ENCODE peak calls at places on chromosomes 4 and X, in eight cellular contexts. C is HS-5; I is colonic mucosa; V is activated naive CD4-positive, alpha-beta T cell; T is Calu3; B is ecto neural progenitor cell; D is AG08395; N is activated T-helper 1 cell treated with anti-CD3 and anti-CD28 coated beads, Interleukin-12 subunit alpha, Interleukin-12 subunit beta, Interleukin-2, Interleukin-4 antibody, amounts not matched to agents 30 ng/mL and 10 ng/mL and 1 ng/mL, durations not matched to agents 14 hours and 24 hours and 36 hours. A is an unnamed sample.

GRCh38 chr4:107888237-107888636 is 43.1 kb upstream of the CYP2U1 start:
- DNase-seq in N (no peak), C (no peak), V (no peak), B (no peak), D (no peak), T (no peak), I (no peak), A (no peak)

GRCh38 chrX:139739138-139739537 is 31.2 kb upstream of the MCF2 start:
- DNase-seq in N (no peak), V (no peak), I (no peak), T (no peak), B (no peak), C (no peak), D (peak), A (peak)

GRCh38 chr4:147207941-147208340 is 262.3 kb upstream of the TTC29 start:
- DNase-seq in V (no peak), I (no peak), N (no peak), D (no peak), C (peak), T (no peak), B (no peak), A (no peak)

GRCh38 chrX:53093748-53094583 is at the start of gene KANTR:
- DNase-seq in D (peak), C (peak), I (peak), B (peak), T (peak), N (peak), V (peak), A (peak)

GRCh38 chr4:138835833-138836521 is 179.6 kb upstream of the NOCT start:
- DNase-seq in V (no peak), N (no peak), T (peak), I (peak), C (no peak), B (no peak), D (no peak), A (no peak)

GRCh38 chr4:94934864-94935263 is 177.1 kb downstream of the BMPR1B start:
- DNase-seq in C (peak), N (no peak), B (no peak), I (no peak), V (no peak), T (no peak), D (no peak), A (no peak)

GRCh38 chr4:780730-781492 is 45.0 kb downstream of the CPLX1 start:
- DNase-seq in I (peak), T (no peak), C (no peak), D (no peak), V (no peak), B (no peak), N (no peak), A (no peak)

GRCh38 chrX:130028196-130028595 is 45.8 kb downstream of the BCORL1 start:
- DNase-seq in N (peak), D (peak), I (peak), C (peak), B (no peak), V (peak), T (peak), A (peak)

GRCh38 chr4:183721207-183722081 is 62.4 kb downstream of the TRAPPC11 start:
- DNase-seq in V (no peak), T (peak), I (peak), N (peak), D (peak), C (no peak), B (peak), A (no peak)

GRCh38 chr4:156765277-156765676 is 206.3 kb downstream of the PDGFC start:
- DNase-seq in I (no peak), B (no peak), T (no peak), C (no peak), N (no peak), V (no peak), D (no peak), A (no peak)

GRCh38 chr4:153022233-153022632 is 86.1 kb downstream of the FHDC1 start:
- DNase-seq in N (no peak), V (no peak), B (no peak), D (no peak), I (peak), C (no peak), T (no peak), A (no peak)

GRCh38 chrX:45385767-45386166 is 185.1 kb upstream of the DIPK2B start:
- DNase-seq in V (no peak), T (no peak), I (no peak), C (peak), N (no peak), B (no peak), D (peak), A (no peak)

GRCh38 chrX:12974217-12974796 is 603 bp upstream of the TMSB4X start:
- DNase-seq in T (peak), I (peak), V (peak), N (no peak), D (peak), C (no peak), B (peak), A (no peak)

GRCh38 chr4:182240161-182241130 is 2.8 kb upstream of the TENM3 start:
- DNase-seq in B (peak), T (no peak), N (no peak), C (peak), D (peak), I (no peak), V (no peak), A (peak)

GRCh38 chrX:5876984-5877655 is 351.5 kb downstream of the NLGN4X start:
- DNase-seq in I (no peak), C (no peak), N (no peak), T (no peak), V (no peak), D (peak), B (no peak), A (no peak)

GRCh38 chr4:129322947-129323346 is 227.0 kb downstream of the C4orf33 start:
- DNase-seq in D (no peak), I (no peak), T (no peak), V (no peak), N (no peak), C (no peak), B (no peak), A (no peak)

GRCh38 chrX:48569958-48570357 is 4.3 kb upstream of the RBM3 start:
- DNase-seq in D (peak), V (no peak), C (no peak), I (no peak), N (no peak), B (no peak), T (no peak), A (no peak)

GRCh38 chrX:63686878-63687714 is 97.9 kb downstream of the ARHGEF9 start:
- DNase-seq in B (peak), T (peak), C (peak), D (peak), N (no peak), I (no peak), V (no peak), A (peak)

GRCh38 chr4:183130328-183131155 is 31.5 kb downstream of the WWC2 start:
- DNase-seq in I (no peak), C (no peak), B (no peak), N (no peak), D (no peak), V (no peak), T (peak), A (no peak)

GRCh38 chr4:138451264-138451663 is 209.1 kb upstream of the SLC7A11 start:
- DNase-seq in C (no peak), D (no peak), V (no peak), B (no peak), N (no peak), T (no peak), I (no peak), A (no peak)

GRCh38 chr4:8254076-8254475 is 15.5 kb upstream of the HTRA3 start:
- DNase-seq in C (no peak), D (no peak), T (no peak), I (no peak), V (no peak), N (no peak), B (no peak), A (no peak)

GRCh38 chrX:3728454-3728853 is 15.0 kb upstream of the PRKX start:
- DNase-seq in N (no peak), D (no peak), V (no peak), I (no peak), T (no peak), C (no peak), B (no peak), A (no peak)

GRCh38 chr4:46993075-46994006 is at the start of gene GABRA4:
- DNase-seq in T (no peak), I (no peak), N (no peak), C (no peak), V (no peak), B (peak), D (no peak), A (no peak)

GRCh38 chrX:119942173-119942819 is 1.3 kb downstream of the NKAP start:
- DNase-seq in V (no peak), B (no peak), C (no peak), N (no peak), I (no peak), T (no peak), D (no peak), A (no peak)

GRCh38 chr4:38982356-38983095 is 49.7 kb downstream of the TMEM156 start:
- DNase-seq in N (no peak), T (no peak), V (no peak), I (no peak), D (no peak), C (no peak), B (no peak), A (no peak)

GRCh38 chr4:95248713-95249401 is 299.9 kb downstream of the UNC5C start:
- DNase-seq in I (no peak), D (no peak), N (no peak), B (no peak), C (no peak), T (no peak), V (no peak), A (no peak)

GRCh38 chrX:154505726-154506125 is 10.3 kb downstream of the FAM3A start:
- DNase-seq in N (no peak), V (no peak), B (no peak), D (peak), I (no peak), C (no peak), T (no peak), A (no peak)